ENCODE peak calls at places on chromosomes 13 and 19, in nine cellular contexts. U, R, D, T, H, Y, B, L and N are unnamed samples.

GRCh38 chr13:40115456-40115855 is 460.0 kb downstream of the COG6 start:
- DNase-seq in U (no peak), R (peak; percentile 40), D (no peak), T (no peak), H (no peak), Y (no peak), B (no peak), L (no peak), N (no peak)

GRCh38 chr19:13623686-13624405 is 117.6 kb upstream of the CACNA1A start:
- DNase-seq in U (no peak), R (peak; percentile 19), D (no peak), T (no peak), H (no peak), Y (peak; percentile 27), B (no peak), L (no peak), N (no peak)

GRCh38 chr13:32125221-32125621 is 93.6 kb downstream of the FRY start:
- DNase-seq in U (no peak), R (peak; percentile 74), D (no peak), T (peak; percentile 34), H (no peak), Y (no peak), B (no peak), L (no peak), N (no peak)

GRCh38 chr13:94300401-94300800 is 179.1 kb downstream of the DCT start:
- DNase-seq in U (no peak), R (no peak), D (no peak), T (no peak), H (no peak), Y (no peak), B (peak; percentile 11), L (no peak), N (no peak)

GRCh38 chr13:74361274-74361673 is 227.1 kb upstream of the KLF12 start:
- DNase-seq in U (no peak), R (no peak), D (no peak), T (no peak), H (no peak), Y (no peak), B (no peak), L (no peak), N (no peak)

GRCh38 chr19:2490659-2491058 is 14.7 kb downstream of the GADD45B start:
- DNase-seq in U (no peak), R (no peak), D (no peak), T (no peak), H (no peak), Y (no peak), B (no peak), L (no peak), N (peak; percentile 77)

GRCh38 chr13:50584856-50585580 is 258.5 kb downstream of the DLEU7 start:
- DNase-seq in U (no peak), R (no peak), D (no peak), T (no peak), H (no peak), Y (peak; percentile 35), B (peak; percentile 12), L (no peak), N (no peak)

GRCh38 chr13:64130600-64130999 is 2715.0 kb upstream of the PCDH20 start:
- DNase-seq in U (no peak), R (no peak), D (no peak), T (no peak), H (no peak), Y (no peak), B (no peak), L (no peak), N (no peak)

GRCh38 chr13:80196756-80197155 is 144.2 kb downstream of the SPRY2 start:
- DNase-seq in U (no peak), R (peak; percentile 67), D (no peak), T (peak; percentile 51), H (no peak), Y (no peak), B (no peak), L (no peak), N (no peak)

GRCh38 chr19:41902594-41902993 is 19.6 kb downstream of the ARHGEF1 start:
- DNase-seq in U (no peak), R (no peak), D (no peak), T (no peak), H (no peak), Y (no peak), B (no peak), L (no peak), N (no peak)

GRCh38 chr19:7887408-7888144 is 734 bp upstream of the LRRC8E start:
- DNase-seq in U (no peak), R (no peak), D (no peak), T (no peak), H (no peak), Y (peak; percentile 48), B (no peak), L (no peak), N (no peak)

GRCh38 chr13:29502391-29503008 is 93.0 kb downstream of the SLC7A1 start:
- DNase-seq in U (no peak), R (no peak), D (no peak), T (no peak), H (no peak), Y (no peak), B (no peak), L (no peak), N (no peak)

GRCh38 chr19:8641908-8642547 is 11.6 kb downstream of the NFILZ start:
- DNase-seq in U (peak; percentile 51), R (peak; percentile 70), D (peak; percentile 54), T (peak; percentile 70), H (peak; percentile 44), Y (peak; percentile 75), B (peak; percentile 51), L (peak; percentile 61), N (peak; percentile 25)

GRCh38 chr19:58356236-58356970 is 3.1 kb upstream of the A1BG start:
- DNase-seq in U (no peak), R (peak; percentile 57), D (no peak), T (no peak), H (no peak), Y (peak; percentile 82), B (no peak), L (no peak), N (no peak)

GRCh38 chr13:67258482-67258881 is 28.3 kb upstream of the PCDH9 start:
- DNase-seq in U (no peak), R (no peak), D (no peak), T (no peak), H (no peak), Y (peak; percentile 78), B (peak; percentile 22), L (peak; percentile 10), N (no peak)

GRCh38 chr13:112056739-112057433 is 10.1 kb upstream of the SOX1 start:
- DNase-seq in U (no peak), R (no peak), D (no peak), T (no peak), H (peak; percentile 40), Y (peak; percentile 63), B (peak; percentile 34), L (no peak), N (no peak)

GRCh38 chr19:1855828-1856255 is 7.5 kb downstream of the KLF16 start:
- DNase-seq in U (no peak), R (peak; percentile 81), D (no peak), T (no peak), H (no peak), Y (no peak), B (no peak), L (peak; percentile 39), N (peak; percentile 37)

DNA sequence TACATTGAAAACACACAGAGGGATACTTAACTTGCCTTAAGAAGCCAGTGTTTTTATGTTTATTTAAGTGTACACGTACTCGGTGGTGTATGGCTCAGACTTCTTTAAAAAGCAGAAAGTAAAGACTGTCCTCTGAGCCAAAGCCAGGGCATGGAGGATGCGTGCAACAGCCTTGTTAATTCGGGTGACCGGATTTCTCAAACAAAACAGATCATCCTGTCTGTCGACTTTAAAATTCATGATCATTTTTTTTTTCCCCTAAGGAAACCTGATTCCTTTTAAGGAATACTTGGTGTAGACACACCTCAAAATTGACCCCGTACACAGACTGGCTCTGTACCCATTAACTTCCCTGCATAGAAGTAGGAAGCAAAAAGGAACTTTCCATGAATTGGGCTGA is 124.7 kb upstream of the RNF113B start:
- DNase-seq in U (no peak), R (peak; percentile 78), D (peak; percentile 30), T (peak; percentile 78), H (no peak), Y (no peak), B (no peak), L (no peak), N (no peak)
- TF ChIP-seq EZH2phosphoT487 in U (no peak), R (no peak), D (no peak), T (no peak), H (no peak), Y (no peak), B (no peak), L (no peak), N (no peak)

GRCh38 chr19:44816301-44816700 is 7.4 kb downstream of the BCAM start:
- DNase-seq in U (no peak), R (no peak), D (no peak), T (no peak), H (peak; percentile 16), Y (no peak), B (no peak), L (no peak), N (no peak)
- TF ChIP-seq EZH2phosphoT487 in U (no peak), R (no peak), D (no peak), T (no peak), H (no peak), Y (no peak), B (no peak), L (no peak), N (no peak)

DNA sequence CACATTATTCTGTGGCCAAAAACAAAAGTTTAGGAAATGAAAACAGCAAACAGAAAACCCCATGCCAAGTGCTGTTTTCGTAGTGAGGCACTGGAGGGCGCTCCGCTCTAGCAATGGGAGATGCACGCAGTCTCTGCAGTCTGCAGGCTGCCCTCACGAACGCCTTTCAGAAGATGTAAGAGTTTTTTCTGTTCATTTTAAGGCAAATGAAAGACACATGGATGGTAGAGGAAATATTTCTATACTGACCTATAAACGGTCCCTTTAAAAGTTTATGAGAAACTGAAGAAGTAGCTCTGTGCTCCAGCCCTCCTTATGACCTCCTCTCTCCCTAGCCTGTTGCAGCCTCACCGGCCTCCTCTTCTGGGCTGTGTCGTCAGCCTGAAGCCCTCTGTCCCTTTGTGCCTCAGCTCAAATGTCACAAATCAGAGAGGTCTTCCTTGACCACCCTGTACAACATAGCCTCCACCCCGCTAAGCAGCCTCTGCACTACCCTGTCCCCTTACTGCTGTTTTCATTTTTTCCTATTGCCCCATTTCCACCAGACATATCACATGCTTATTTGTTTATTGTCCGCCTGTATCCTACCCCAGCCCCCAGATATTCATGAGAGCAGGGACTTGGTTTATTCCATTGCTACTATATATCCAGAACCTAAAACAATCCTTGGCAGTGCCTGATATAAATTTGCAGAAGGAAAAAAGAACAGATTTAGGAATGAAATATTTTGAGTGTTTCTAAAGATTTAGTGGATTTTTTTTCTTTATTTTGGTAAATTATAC is 116.4 kb downstream of the TM9SF2 start:
- DNase-seq in U (peak; percentile 18), R (peak; percentile 87), D (peak; percentile 86), T (peak; percentile 46), H (peak; percentile 35), Y (peak; percentile 89), B (peak; percentile 83), L (no peak), N (peak; percentile 17)
- TF ChIP-seq EZH2phosphoT487 in U (no peak), R (no peak), D (no peak), T (no peak), H (no peak), Y (no peak), B (no peak), L (no peak), N (no peak)

DNA sequence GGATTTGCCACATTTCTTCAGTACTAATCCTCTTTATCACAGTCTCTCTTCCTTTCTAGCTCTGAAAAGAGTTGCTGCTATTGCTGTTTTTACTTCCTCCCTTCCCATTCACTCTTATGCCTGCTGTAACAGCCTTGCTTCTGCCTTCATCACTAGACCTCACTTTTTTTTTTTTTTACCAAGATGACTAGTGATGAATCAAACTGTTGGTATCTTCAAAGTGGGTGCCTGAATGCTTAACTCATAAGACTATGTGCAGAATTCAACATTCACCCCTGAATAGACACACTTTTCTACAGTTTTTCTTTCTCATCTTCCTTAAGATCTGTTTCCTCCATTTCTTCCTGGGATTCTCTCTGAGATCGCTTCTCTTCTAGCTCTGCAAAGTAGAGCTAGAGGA is 217.2 kb upstream of the HTR2A start:
- DNase-seq in U (no peak), R (peak; percentile 90), D (no peak), T (peak; percentile 62), H (no peak), Y (no peak), B (peak; percentile 18), L (no peak), N (no peak)
- TF ChIP-seq EZH2phosphoT487 in U (no peak), R (no peak), D (no peak), T (no peak), H (no peak), Y (no peak), B (no peak), L (no peak), N (no peak)